ENCODE peak calls at places on chromosome 4, in ten cellular contexts. R, K, C, P, U, A, L, V, H and E are unnamed samples.

GRCh38 chr4:96946552-96946951 is 1106.7 kb downstream of the PDHA2 start:
- DNase-seq in C (no peak), K (no peak), U (no peak), A (no peak), P (no peak), R (no peak), V (no peak), L (no peak), H (no peak), E (no peak)

GRCh38 chr4:152535236-152535902 is 523 bp downstream of the FBXW7 start:
- DNase-seq in C (no peak), R (no peak), U (no peak), V (no peak), A (peak; percentile 16), L (no peak), K (no peak), P (no peak), H (no peak), E (no peak)

GRCh38 chr4:62193726-62194125 is 993.6 kb downstream of the ADGRL3 start:
- DNase-seq in R (no peak), U (no peak), C (no peak), A (no peak), K (no peak), H (no peak), P (no peak), V (no peak), L (no peak), E (peak; percentile 12)

GRCh38 chr4:154004859-154005520 is 216.1 kb upstream of the SFRP2 start:
- DNase-seq in H (peak; percentile 81), K (no peak), C (no peak), P (no peak), A (peak; percentile 19), V (no peak), R (no peak), U (no peak), L (no peak), E (peak; percentile 98)

GRCh38 chr4:78707793-78708192 is 68.4 kb upstream of the BMP2K start:
- DNase-seq in P (peak; percentile 25), U (no peak), H (no peak), A (no peak), R (no peak), C (no peak), L (no peak), V (no peak), K (no peak), E (no peak)

GRCh38 chr4:152779513-152780266 is at the start of the genes ARFIP1 and TIGD4:
- DNase-seq in K (peak; percentile 99), A (peak; percentile 98), R (peak; percentile 97), V (peak; percentile 78), L (peak; percentile 88), H (peak; percentile 96), C (peak; percentile 99), P (peak; percentile 96), U (peak; percentile 97), E (peak; percentile 98)

GRCh38 chr4:17613761-17614415 is 553 bp upstream of the MED28 start:
- DNase-seq in K (peak; percentile 90), R (peak; percentile 1), U (peak; percentile 92), L (peak; percentile 13), V (no peak), C (no peak), P (peak; percentile 77), H (no peak), A (peak; percentile 39), E (peak; percentile 73)

GRCh38 chr4:53055274-53055673 is 193.2 kb downstream of the RASL11B start:
- DNase-seq in L (no peak), A (no peak), P (no peak), H (peak; percentile 79), C (no peak), R (no peak), U (no peak), V (no peak), K (no peak), E (peak; percentile 90)

GRCh38 chr4:186104895-186105720 is 604 bp downstream of the FAM149A start:
- DNase-seq in L (no peak), P (peak; percentile 21), V (peak; percentile 44), U (no peak), R (peak; percentile 38), C (no peak), K (no peak), A (peak; percentile 8), H (no peak), E (peak; percentile 5)

GRCh38 chr4:174563399-174563798 is 41.1 kb upstream of the HPGD start:
- DNase-seq in U (no peak), H (no peak), L (no peak), A (no peak), P (no peak), R (no peak), K (no peak), C (no peak), V (no peak), E (no peak)

GRCh38 chr4:125388653-125389052 is 73.9 kb downstream of the FAT4 start:
- DNase-seq in U (no peak), H (peak; percentile 77), K (no peak), A (peak; percentile 14), P (peak; percentile 15), R (no peak), C (no peak), V (no peak), L (no peak), E (peak; percentile 86)